ENCODE peak calls at places on chromosomes 3 and 15, in six cellular contexts. One of them, this sample, is unnamed.

GRCh38 chr3:3531476-3531875 is 267.8 kb upstream of the LRRN1 start:
- DNase-seq in foreskin keratinocyte: no peak
- DNase-seq in fibroblast of lung: peak
- DNase-seq in neuronal stem cell: no peak
- DNase-seq in kidney: no peak
- DNase-seq in Peyer's patch: no peak
- DNase-seq in this sample: no peak

GRCh38 chr3:124993462-124993861 is 58.9 kb upstream of the MUC13 start:
- DNase-seq in neuronal stem cell: no peak
- DNase-seq in foreskin keratinocyte: no peak
- DNase-seq in fibroblast of lung: no peak
- DNase-seq in Peyer's patch: peak
- DNase-seq in kidney: peak
- DNase-seq in this sample: no peak

GRCh38 chr15:77527164-77527778 is 105.4 kb downstream of the LINGO1 start:
- DNase-seq in fibroblast of lung: peak
- DNase-seq in Peyer's patch: no peak
- DNase-seq in neuronal stem cell: no peak
- DNase-seq in kidney: peak
- DNase-seq in foreskin keratinocyte: no peak
- DNase-seq in this sample: no peak

GRCh38 chr3:143525408-143525807 is 322.9 kb downstream of the SLC9A9 start:
- DNase-seq in kidney: no peak
- DNase-seq in foreskin keratinocyte: no peak
- DNase-seq in fibroblast of lung: no peak
- DNase-seq in neuronal stem cell: no peak
- DNase-seq in Peyer's patch: no peak
- DNase-seq in this sample: no peak

GRCh38 chr15:59491062-59491461 is 53.1 kb downstream of the FAM81A start:
- DNase-seq in neuronal stem cell: no peak
- DNase-seq in fibroblast of lung: no peak
- DNase-seq in kidney: no peak
- DNase-seq in foreskin keratinocyte: no peak
- DNase-seq in Peyer's patch: no peak
- DNase-seq in this sample: no peak

GRCh38 chr3:121942116-121942786 is 48.0 kb downstream of the SLC15A2 start:
- DNase-seq in foreskin keratinocyte: peak
- DNase-seq in neuronal stem cell: no peak
- DNase-seq in Peyer's patch: no peak
- DNase-seq in fibroblast of lung: no peak
- DNase-seq in kidney: no peak
- DNase-seq in this sample: no peak

GRCh38 chr3:11509175-11510000 is 134.3 kb downstream of the VGLL4 start:
- DNase-seq in neuronal stem cell: no peak
- DNase-seq in fibroblast of lung: peak
- DNase-seq in foreskin keratinocyte: no peak
- DNase-seq in Peyer's patch: peak
- DNase-seq in kidney: peak
- DNase-seq in this sample: no peak

GRCh38 chr15:58383876-58384275 is 47.9 kb upstream of the LIPC start:
- DNase-seq in neuronal stem cell: no peak
- DNase-seq in Peyer's patch: no peak
- DNase-seq in foreskin keratinocyte: no peak
- DNase-seq in fibroblast of lung: no peak
- DNase-seq in kidney: no peak
- DNase-seq in this sample: no peak

GRCh38 chr15:80436511-80437307 is 32.5 kb downstream of the ARNT2 start:
- DNase-seq in fibroblast of lung: peak
- DNase-seq in kidney: no peak
- DNase-seq in foreskin keratinocyte: peak
- DNase-seq in neuronal stem cell: no peak
- DNase-seq in Peyer's patch: peak
- DNase-seq in this sample: no peak

DNA sequence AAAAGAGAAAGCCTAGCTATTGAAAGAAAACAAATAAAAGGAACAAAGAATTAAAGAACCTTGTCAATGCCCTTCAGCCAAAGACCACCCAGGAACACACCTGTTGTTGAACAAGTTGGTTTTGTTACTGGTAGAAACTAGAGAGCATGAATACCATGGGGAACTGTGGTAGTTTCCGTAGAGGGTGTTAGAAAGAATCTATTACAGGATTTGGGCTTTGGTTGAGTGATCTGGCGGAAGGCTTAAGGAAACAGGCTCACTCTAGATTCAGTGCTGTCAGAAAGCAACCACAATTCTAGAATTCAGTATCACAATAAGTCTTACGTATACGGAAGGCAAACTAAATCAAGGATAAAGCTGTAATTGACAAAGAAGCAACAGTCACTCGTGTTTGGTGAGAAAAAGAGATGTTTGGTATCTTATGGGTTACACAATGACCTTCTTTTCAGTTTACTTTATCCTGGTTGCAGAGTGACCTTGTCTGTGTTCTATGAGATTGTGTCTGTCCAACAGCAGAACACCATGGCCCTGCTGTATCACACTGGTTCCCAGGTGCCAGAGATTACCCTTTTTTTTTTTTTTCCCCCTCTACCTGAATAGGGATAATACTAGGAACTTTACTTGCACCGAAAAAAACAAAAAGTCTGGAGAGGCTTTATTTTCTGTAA is 265.9 kb downstream of the SHQ1 start:
- DNase-seq in kidney: no peak
- DNase-seq in Peyer's patch: no peak
- DNase-seq in neuronal stem cell: no peak
- DNase-seq in foreskin keratinocyte: no peak
- DNase-seq in fibroblast of lung: no peak
- DNase-seq in this sample: no peak
- H3K27ac ChIP-seq in kidney: no peak
- H3K27ac ChIP-seq in Peyer's patch: no peak
- H3K27ac ChIP-seq in neuronal stem cell: no peak
- H3K27ac ChIP-seq in foreskin keratinocyte: no peak
- H3K27ac ChIP-seq in fibroblast of lung: no peak
- H3K27ac ChIP-seq in this sample: no peak

GRCh38 chr3:117563063-117563462 is 853.5 kb downstream of the TUSC7 start:
- DNase-seq in fibroblast of lung: peak
- DNase-seq in foreskin keratinocyte: no peak
- DNase-seq in Peyer's patch: no peak
- DNase-seq in kidney: no peak
- DNase-seq in neuronal stem cell: no peak
- DNase-seq in this sample: no peak
- H3K27ac ChIP-seq in fibroblast of lung: no peak
- H3K27ac ChIP-seq in foreskin keratinocyte: no peak
- H3K27ac ChIP-seq in Peyer's patch: no peak
- H3K27ac ChIP-seq in kidney: no peak
- H3K27ac ChIP-seq in neuronal stem cell: no peak
- H3K27ac ChIP-seq in this sample: no peak

GRCh38 chr15:68298882-68299381 is 21.4 kb downstream of the FEM1B start:
- DNase-seq in kidney: no peak
- DNase-seq in foreskin keratinocyte: no peak
- DNase-seq in Peyer's patch: no peak
- DNase-seq in fibroblast of lung: no peak
- DNase-seq in neuronal stem cell: no peak
- DNase-seq in this sample: no peak
- H3K27ac ChIP-seq in kidney: no peak
- H3K27ac ChIP-seq in foreskin keratinocyte: no peak
- H3K27ac ChIP-seq in Peyer's patch: peak
- H3K27ac ChIP-seq in fibroblast of lung: peak
- H3K27ac ChIP-seq in neuronal stem cell: no peak
- H3K27ac ChIP-seq in this sample: peak

DNA sequence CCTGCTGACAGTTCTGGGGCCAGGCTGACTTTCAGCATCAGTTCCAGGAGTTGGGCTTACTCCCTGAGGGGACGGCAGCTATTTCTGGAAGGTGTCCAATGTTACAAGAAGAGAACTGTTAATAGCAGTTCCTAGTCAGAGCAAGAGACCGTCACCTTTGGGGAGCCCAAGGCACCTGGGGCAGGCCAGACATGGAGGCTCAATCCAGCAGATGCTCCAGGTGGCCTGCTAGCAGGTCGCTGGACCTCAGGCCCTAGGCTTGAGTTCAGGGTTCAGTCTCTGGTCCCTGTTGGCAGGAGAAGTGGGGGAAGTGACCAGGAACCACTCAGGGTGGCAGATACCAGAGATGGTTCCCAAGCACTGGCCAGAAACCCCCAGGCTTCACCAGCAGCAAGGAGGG is 25.9 kb downstream of the C3orf20 start:
- DNase-seq in foreskin keratinocyte: no peak
- DNase-seq in Peyer's patch: no peak
- DNase-seq in neuronal stem cell: no peak
- DNase-seq in kidney: no peak
- DNase-seq in fibroblast of lung: no peak
- DNase-seq in this sample: no peak
- H3K27ac ChIP-seq in foreskin keratinocyte: no peak
- H3K27ac ChIP-seq in Peyer's patch: no peak
- H3K27ac ChIP-seq in neuronal stem cell: no peak
- H3K27ac ChIP-seq in kidney: no peak
- H3K27ac ChIP-seq in fibroblast of lung: no peak
- H3K27ac ChIP-seq in this sample: no peak

GRCh38 chr3:4986611-4987373 is 7.6 kb downstream of the BHLHE40 start:
- DNase-seq in Peyer's patch: peak
- DNase-seq in kidney: peak
- DNase-seq in neuronal stem cell: peak
- DNase-seq in foreskin keratinocyte: peak
- DNase-seq in fibroblast of lung: peak
- DNase-seq in this sample: no peak

GRCh38 chr3:4985330-4986174 is 6.3 kb downstream of the BHLHE40 start:
- DNase-seq in fibroblast of lung: peak
- DNase-seq in neuronal stem cell: no peak
- DNase-seq in Peyer's patch: no peak
- DNase-seq in foreskin keratinocyte: peak
- DNase-seq in kidney: peak
- DNase-seq in this sample: peak

GRCh38 chr3:4984511-4984864 is 5.3 kb downstream of the BHLHE40 start:
- DNase-seq in fibroblast of lung: no peak
- DNase-seq in foreskin keratinocyte: no peak
- DNase-seq in neuronal stem cell: no peak
- DNase-seq in Peyer's patch: no peak
- DNase-seq in kidney: no peak
- DNase-seq in this sample: no peak

GRCh38 chr3:4987374-4988296 is 8.4 kb downstream of the BHLHE40 start:
- DNase-seq in Peyer's patch: no peak
- DNase-seq in kidney: no peak
- DNase-seq in neuronal stem cell: no peak
- DNase-seq in foreskin keratinocyte: no peak
- DNase-seq in fibroblast of lung: no peak
- DNase-seq in this sample: no peak

DNA sequence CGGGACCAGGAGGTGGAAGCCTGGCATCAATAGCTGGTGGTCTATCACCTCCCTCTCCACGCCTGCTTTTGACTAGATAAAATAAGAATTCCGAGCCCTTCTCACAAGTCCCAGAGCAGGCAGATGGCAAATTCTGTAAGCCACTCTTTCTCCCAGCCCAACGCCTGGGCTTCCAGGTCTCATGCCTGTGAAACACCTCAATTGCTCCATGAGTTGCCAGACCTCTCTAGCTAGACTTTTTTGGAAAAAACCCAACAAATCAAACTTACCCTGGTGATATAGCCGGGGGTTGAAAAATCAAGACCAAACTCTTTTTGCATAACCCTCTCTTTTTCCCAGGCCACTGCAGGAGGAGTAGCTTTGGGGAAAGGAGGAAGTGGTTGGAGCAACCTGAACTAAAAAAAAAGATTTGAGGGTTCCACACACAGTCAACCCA is 7.0 kb downstream of the BHLHE40 start:
- DNase-seq in foreskin keratinocyte: peak
- DNase-seq in neuronal stem cell: no peak
- DNase-seq in fibroblast of lung: no peak
- DNase-seq in Peyer's patch: no peak
- DNase-seq in kidney: no peak
- DNase-seq in this sample: no peak
- H3K27ac ChIP-seq in foreskin keratinocyte: peak
- H3K27ac ChIP-seq in neuronal stem cell: no peak
- H3K27ac ChIP-seq in fibroblast of lung: peak
- H3K27ac ChIP-seq in Peyer's patch: peak
- H3K27ac ChIP-seq in kidney: peak
- H3K27ac ChIP-seq in this sample: peak

GRCh38 chr3:38459499-38460048 is 5.9 kb downstream of the ACVR2B start:
- DNase-seq in kidney: peak
- DNase-seq in neuronal stem cell: no peak
- DNase-seq in fibroblast of lung: no peak
- DNase-seq in foreskin keratinocyte: no peak
- DNase-seq in Peyer's patch: no peak
- DNase-seq in this sample: no peak
- H3K27ac ChIP-seq in kidney: peak
- H3K27ac ChIP-seq in neuronal stem cell: no peak
- H3K27ac ChIP-seq in fibroblast of lung: no peak
- H3K27ac ChIP-seq in foreskin keratinocyte: no peak
- H3K27ac ChIP-seq in Peyer's patch: no peak
- H3K27ac ChIP-seq in this sample: no peak

GRCh38 chr15:96553931-96554330 is 223.4 kb downstream of the NR2F2 start:
- DNase-seq in fibroblast of lung: no peak
- DNase-seq in neuronal stem cell: no peak
- DNase-seq in foreskin keratinocyte: no peak
- DNase-seq in kidney: no peak
- DNase-seq in Peyer's patch: no peak
- DNase-seq in this sample: no peak
- H3K27ac ChIP-seq in fibroblast of lung: no peak
- H3K27ac ChIP-seq in neuronal stem cell: no peak
- H3K27ac ChIP-seq in foreskin keratinocyte: no peak
- H3K27ac ChIP-seq in kidney: no peak
- H3K27ac ChIP-seq in Peyer's patch: no peak
- H3K27ac ChIP-seq in this sample: no peak

DNA sequence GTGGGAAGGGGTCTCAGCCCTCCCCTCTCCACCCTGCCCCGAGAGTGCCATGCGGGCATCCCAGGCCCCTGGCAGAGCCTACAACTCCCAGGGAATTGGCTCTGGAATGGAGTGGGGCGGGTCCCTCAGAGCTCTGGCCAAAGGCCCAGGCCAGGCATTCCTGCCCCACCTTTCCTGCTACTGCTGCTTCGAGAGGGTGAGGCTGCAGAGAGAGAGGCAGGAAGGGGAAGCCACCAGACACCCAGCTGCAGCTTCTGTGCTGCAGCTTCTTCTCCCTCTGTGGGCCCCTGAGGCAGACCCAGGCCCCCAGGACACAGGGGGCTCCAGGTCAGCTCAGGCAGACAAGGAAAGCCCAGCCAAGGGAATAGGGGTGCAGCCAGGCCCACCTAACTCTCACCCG is 2.7 kb downstream of the ALS2CL start:
- DNase-seq in kidney: peak
- DNase-seq in fibroblast of lung: no peak
- DNase-seq in foreskin keratinocyte: no peak
- DNase-seq in Peyer's patch: peak
- DNase-seq in neuronal stem cell: no peak
- DNase-seq in this sample: no peak
- H3K27ac ChIP-seq in kidney: no peak
- H3K27ac ChIP-seq in fibroblast of lung: no peak
- H3K27ac ChIP-seq in foreskin keratinocyte: peak
- H3K27ac ChIP-seq in Peyer's patch: peak
- H3K27ac ChIP-seq in neuronal stem cell: no peak
- H3K27ac ChIP-seq in this sample: no peak